ENCODE peak calls at places on chromosomes 3 and 15, in four cellular contexts. W is activated B cell treated with CpG ODN at 0.5 μM for 24 hours, Z is fibroblast of mammary gland, M is upper lobe of right lung. Q is an unnamed sample.
A peak's percentile ranks its signal among the peaks of the same experiment; 100 is the strongest.

GRCh38 chr3:51389423-51390183 is 1.5 kb upstream of the RBM15B start:
- DNase-seq in W (peak; percentile 34), Z (peak; percentile 52), M (peak; percentile 77), Q (peak; percentile 22)

GRCh38 chr3:196662033-196662432 is 22.5 kb downstream of the NRROS start:
- DNase-seq in W (no peak), Z (no peak), M (no peak), Q (no peak)

GRCh38 chr3:122183893-122184590 is 574 bp downstream of the CASR start:
- DNase-seq in W (no peak), Z (no peak), M (peak; percentile 57), Q (no peak)

GRCh38 chr3:46708401-46709146 is 7.4 kb downstream of the TMIE start:
- DNase-seq in W (peak; percentile 7), Z (no peak), M (peak; percentile 52), Q (no peak)

GRCh38 chr3:125212096-125212508 is 446 bp downstream of the SLC12A8 start:
- DNase-seq in W (no peak), Z (no peak), M (peak; percentile 66), Q (no peak)

GRCh38 chr3:149480326-149481017 is 6.0 kb downstream of the TM4SF4 start:
- DNase-seq in W (no peak), Z (peak; percentile 91), M (peak; percentile 86), Q (peak; percentile 83)

GRCh38 chr3:65935724-65936123 is 103.0 kb downstream of the MAGI1 start:
- DNase-seq in W (no peak), Z (no peak), M (no peak), Q (no peak)

GRCh38 chr3:114319453-114319852 is 25.6 kb downstream of the TIGIT start:
- DNase-seq in W (no peak), Z (peak; percentile 73), M (no peak), Q (peak; percentile 4)

GRCh38 chr3:195131149-195131548 is 139.8 kb downstream of the XXYLT1 start:
- DNase-seq in W (no peak), Z (no peak), M (no peak), Q (no peak)

GRCh38 chr3:143536817-143537535 is 311.3 kb downstream of the SLC9A9 start:
- DNase-seq in W (no peak), Z (peak; percentile 98), M (no peak), Q (no peak)
- TF ChIP-seq CTCF in W (no peak), Z (no peak), M (no peak), Q (no peak)

GRCh38 chr3:86702381-86702958 is 288.5 kb downstream of the VGLL3 start:
- DNase-seq in W (no peak), Z (peak; percentile 4), M (no peak), Q (no peak)
- TF ChIP-seq CTCF in W (peak; percentile 25), Z (peak; percentile 62), M (peak; percentile 45), Q (peak; percentile 76)

DNA sequence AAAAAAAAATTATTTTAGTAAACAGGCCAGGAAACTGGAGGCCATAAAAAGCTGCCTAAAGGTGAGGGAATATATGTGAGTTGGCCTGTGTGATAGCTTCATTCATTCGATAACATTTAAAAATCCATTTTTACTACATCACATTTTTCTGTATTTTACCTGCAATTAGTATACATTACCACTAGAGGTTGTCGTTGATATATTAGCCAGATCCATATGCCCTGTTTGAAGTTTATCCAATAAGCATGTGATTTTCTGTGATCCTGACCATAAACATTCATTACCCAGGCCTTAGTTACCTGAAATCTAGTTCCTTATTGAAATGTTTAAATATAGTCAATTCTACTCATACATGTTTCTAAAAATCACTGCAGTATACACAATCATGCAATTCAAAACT is 71.4 kb downstream of the ARNT2 start:
- DNase-seq in W (no peak), Z (no peak), M (no peak), Q (no peak)
- TF ChIP-seq CTCF in W (no peak), Z (peak; percentile 40), M (no peak), Q (peak; percentile 68)

GRCh38 chr15:67082007-67082536 is 16.7 kb downstream of the SMAD3 start:
- DNase-seq in W (no peak), Z (no peak), M (no peak), Q (no peak)

GRCh38 chr15:67079361-67079760 is 14.0 kb downstream of the SMAD3 start:
- DNase-seq in W (no peak), Z (peak; percentile 78), M (no peak), Q (no peak)

GRCh38 chr15:67080118-67080899 is 14.9 kb downstream of the SMAD3 start:
- DNase-seq in W (no peak), Z (peak; percentile 86), M (peak; percentile 78), Q (peak; percentile 79)

GRCh38 chr15:67083135-67083766 is 17.8 kb downstream of the SMAD3 start:
- DNase-seq in W (no peak), Z (peak; percentile 79), M (no peak), Q (no peak)

DNA sequence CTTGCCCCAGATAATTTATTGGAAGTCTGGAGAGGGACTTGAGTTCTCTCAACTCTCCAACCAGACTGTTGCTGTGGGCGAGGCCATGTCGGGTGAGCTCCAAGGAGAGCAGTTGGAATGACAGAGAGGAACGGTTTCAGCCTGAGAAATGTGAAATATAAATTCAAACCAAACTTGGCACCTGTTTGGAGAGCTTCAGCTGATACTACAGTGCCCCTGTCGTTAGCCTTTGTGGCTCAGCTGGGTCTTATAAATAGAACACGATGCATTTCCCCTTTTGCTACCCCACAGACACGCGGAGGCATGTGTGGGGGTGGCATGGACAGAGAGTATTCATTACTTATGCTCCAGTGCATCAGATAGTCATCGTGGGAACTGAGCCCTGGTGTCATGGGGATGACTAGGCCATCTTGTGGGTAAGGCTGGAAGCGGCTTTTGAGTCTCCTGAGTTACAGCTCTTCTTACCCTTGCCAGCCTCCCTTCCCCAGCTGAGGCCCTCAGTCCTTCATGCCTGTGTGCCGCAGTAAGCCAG is 15.6 kb downstream of the SMAD3 start:
- DNase-seq in W (peak; percentile 69), Z (peak; percentile 95), M (peak; percentile 83), Q (peak; percentile 81)
- TF ChIP-seq CTCF in W (no peak), Z (peak; percentile 27), M (no peak), Q (peak; percentile 66)

GRCh38 chr3:37762286-37762685 is 99.4 kb upstream of the CTDSPL start:
- DNase-seq in W (no peak), Z (no peak), M (no peak), Q (no peak)

GRCh38 chr3:37761583-37761982 is 100.1 kb upstream of the CTDSPL start:
- DNase-seq in W (no peak), Z (no peak), M (no peak), Q (no peak)

GRCh38 chr3:37761043-37761442 is 100.6 kb upstream of the CTDSPL start:
- DNase-seq in W (no peak), Z (no peak), M (no peak), Q (no peak)

GRCh38 chr3:37763338-37763737 is 98.3 kb upstream of the CTDSPL start:
- DNase-seq in W (no peak), Z (no peak), M (no peak), Q (no peak)

GRCh38 chr3:37762698-37763097 is 99.0 kb upstream of the CTDSPL start:
- DNase-seq in W (no peak), Z (peak; percentile 53), M (no peak), Q (no peak)
- TF ChIP-seq CTCF in W (no peak), Z (no peak), M (no peak), Q (no peak)

GRCh38 chr3:167346171-167346570 is 33.9 kb downstream of the ZBBX start:
- DNase-seq in W (no peak), Z (no peak), M (no peak), Q (no peak)

GRCh38 chr3:167350245-167350862 is 29.7 kb downstream of the ZBBX start:
- DNase-seq in W (no peak), Z (peak; percentile 42), M (no peak), Q (no peak)
- TF ChIP-seq CTCF in W (no peak), Z (peak; percentile 62), M (peak; percentile 52), Q (no peak)

DNA sequence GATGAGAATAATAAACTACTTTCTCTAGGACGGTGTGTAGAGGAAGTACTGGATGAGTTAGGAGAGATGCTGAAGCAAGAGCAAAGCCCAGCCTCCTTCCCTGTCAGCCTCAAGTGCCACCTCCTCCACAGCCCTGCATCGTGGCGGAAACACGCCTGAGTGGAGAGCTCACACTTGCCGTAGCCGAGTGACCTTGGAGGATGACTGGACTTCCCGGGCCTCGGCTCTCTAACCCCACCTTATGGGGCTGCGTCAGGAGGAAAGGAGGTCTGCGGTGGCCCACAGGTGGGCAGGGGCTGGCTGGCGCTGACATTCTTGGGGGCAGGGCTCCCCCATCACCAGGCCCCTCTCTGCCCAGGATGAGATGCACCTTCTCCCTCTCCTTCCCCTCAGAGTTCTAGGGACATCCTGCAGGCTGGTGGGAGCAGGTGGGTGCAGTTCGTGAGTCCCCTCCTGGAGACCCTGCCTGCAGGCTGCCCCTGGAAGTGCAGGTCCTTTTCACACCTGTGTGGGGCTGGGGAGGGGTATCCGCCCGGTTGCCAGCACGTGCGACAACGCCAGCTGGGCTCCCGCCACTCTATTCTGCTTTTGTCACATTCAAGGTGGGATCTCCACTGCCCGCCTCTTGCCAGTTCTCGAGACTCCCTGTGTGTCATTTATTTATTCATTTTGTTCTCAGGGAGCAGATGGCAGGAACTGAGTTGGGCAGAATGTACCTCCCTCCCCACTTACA is 175.2 kb downstream of the MEGF11 start:
- DNase-seq in W (no peak), Z (no peak), M (no peak), Q (no peak)
- TF ChIP-seq CTCF in W (no peak), Z (no peak), M (no peak), Q (no peak)

GRCh38 chr3:12830785-12831581 is 10.4 kb downstream of the RPL32 start:
- DNase-seq in W (no peak), Z (no peak), M (peak; percentile 40), Q (no peak)

GRCh38 chr3:12829404-12829803 is 12.0 kb downstream of the RPL32 start:
- DNase-seq in W (no peak), Z (no peak), M (no peak), Q (no peak)

GRCh38 chr3:12828751-12829150 is 12.6 kb downstream of the RPL32 start:
- DNase-seq in W (no peak), Z (no peak), M (no peak), Q (no peak)

GRCh38 chr3:12831582-12831866 is 9.8 kb downstream of the RPL32 start:
- DNase-seq in W (no peak), Z (no peak), M (no peak), Q (no peak)

DNA sequence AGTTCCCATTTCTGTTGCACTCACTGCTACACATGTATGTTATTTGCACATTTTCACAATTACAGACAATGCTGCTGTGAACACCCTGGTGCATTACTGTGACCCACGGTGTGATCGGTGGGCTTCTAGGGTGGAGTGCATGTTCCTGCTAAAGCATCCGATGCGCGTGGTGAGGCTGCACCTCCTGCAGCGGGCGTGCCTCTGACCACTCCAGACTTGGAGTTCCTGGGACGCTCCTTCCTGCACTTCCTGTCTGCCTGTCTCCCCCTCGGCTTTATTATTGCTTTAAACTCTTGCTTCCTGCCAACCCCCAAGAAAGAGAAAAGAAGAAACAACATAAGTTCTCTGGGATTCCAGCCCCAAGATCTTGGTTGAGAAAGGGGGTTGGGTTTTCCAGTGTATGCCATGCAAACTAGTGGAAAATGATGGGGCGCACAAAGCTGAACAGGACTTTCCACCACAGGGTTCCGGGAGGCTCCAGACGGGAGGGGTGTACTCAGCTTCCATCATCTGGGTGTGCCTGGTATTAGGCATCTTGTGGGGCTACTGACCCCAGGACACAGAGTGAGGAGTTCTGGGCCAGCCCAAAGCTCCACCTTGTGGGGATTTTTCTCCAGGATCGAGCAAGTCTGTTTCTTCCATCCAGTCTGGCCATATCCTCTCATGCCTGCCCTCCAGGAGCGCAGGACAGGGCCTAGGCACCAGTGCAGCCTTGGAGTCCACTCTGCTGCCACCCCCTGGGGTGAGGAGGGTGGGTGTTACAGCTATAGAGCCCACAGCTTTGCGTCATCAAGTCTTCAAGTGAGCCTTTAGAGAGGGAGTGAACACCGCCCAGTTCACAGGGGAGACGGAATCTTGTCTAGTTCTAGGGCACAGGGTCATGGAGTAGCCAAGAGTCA is 11.2 kb downstream of the RPL32 start:
- DNase-seq in W (no peak), Z (no peak), M (no peak), Q (no peak)
- TF ChIP-seq CTCF in W (no peak), Z (peak; percentile 20), M (no peak), Q (no peak)